ENCODE peak calls at places on chromosome 20, in six cellular contexts. Q, X, M, B, G and F are unnamed samples. For H3K4me1, the result is how much of the 10 kb centered on the place peaks cover.

GRCh38 chr20:10282930-10283556 is 64.4 kb downstream of the SNAP25 start:
- DNase-seq in Q (no peak), B (no peak), X (no peak), G (no peak), M (no peak), F (no peak)

GRCh38 chr20:19415786-19416185 is 203.3 kb downstream of the SLC24A3 start:
- DNase-seq in X (no peak), B (no peak), Q (no peak), G (no peak), M (no peak), F (no peak)

GRCh38 chr20:24630486-24631172 is 161.2 kb downstream of the SYNDIG1 start:
- DNase-seq in G (no peak), B (no peak), X (no peak), Q (no peak), M (no peak), F (no peak)

GRCh38 chr20:6269163-6269873 is 146.5 kb upstream of the FERMT1 start:
- DNase-seq in B (no peak), G (no peak), Q (peak), M (no peak), X (no peak), F (no peak)

GRCh38 chr20:60063739-60064138 is 105.5 kb downstream of the CDH26 start:
- DNase-seq in X (no peak), G (no peak), M (no peak), B (no peak), Q (no peak), F (no peak)

GRCh38 chr20:46967647-46968046 is 73.0 kb downstream of the EYA2 start:
- DNase-seq in Q (no peak), B (no peak), M (no peak), G (no peak), X (no peak), F (no peak)

GRCh38 chr20:35092524-35093244 is at the start of gene TRPC4AP:
- DNase-seq in Q (peak), X (peak), B (peak), G (peak), M (peak), F (peak)

GRCh38 chr20:17936791-17937687 is 31.6 kb downstream of the SNX5 start:
- DNase-seq in X (no peak), B (peak), M (no peak), Q (peak), G (no peak), F (no peak)

GRCh38 chr20:1376453-1377270 is 16.2 kb downstream of the FKBP1A start:
- DNase-seq in G (no peak), B (no peak), M (no peak), X (no peak), Q (no peak), F (no peak)

GRCh38 chr20:41135187-41135887 is 2.0 kb upstream of the PLCG1 start:
- DNase-seq in M (peak), X (no peak), B (no peak), Q (peak), G (no peak), F (peak)

GRCh38 chr20:24650091-24650490 is 180.7 kb downstream of the SYNDIG1 start:
- DNase-seq in G (no peak), X (no peak), M (no peak), B (no peak), Q (peak), F (no peak)

GRCh38 chr20:58719971-58720371 is 27.4 kb downstream of the NPEPL1 start:
- DNase-seq in G (no peak), Q (no peak), B (no peak), M (no peak), X (peak), F (no peak)

GRCh38 chr20:48738399-48739304 is 89.1 kb downstream of the PREX1 start:
- DNase-seq in G (no peak), B (no peak), X (no peak), Q (no peak), M (no peak), F (no peak)

GRCh38 chr20:17658648-17658993 is 23.4 kb downstream of the RRBP1 start:
- DNase-seq in X (no peak), B (no peak), M (no peak), G (no peak), Q (no peak), F (no peak)

GRCh38 chr20:51042064-51042463 is 19.2 kb upstream of the KCNG1 start:
- DNase-seq in G (no peak), B (no peak), M (no peak), X (no peak), Q (no peak), F (no peak)

GRCh38 chr20:34875657-34876160 is 703 bp upstream of the ACSS2 start:
- DNase-seq in M (no peak), G (no peak), Q (no peak), X (no peak), B (no peak), F (no peak)

GRCh38 chr20:58709703-58710039 is 17.1 kb downstream of the NPEPL1 start:
- DNase-seq in X (no peak), Q (no peak), G (no peak), M (no peak), B (peak), F (no peak)

GRCh38 chr20:41348430-41349172 is 8.0 kb downstream of the LPIN3 start:
- DNase-seq in G (no peak), M (no peak), X (no peak), Q (no peak), B (no peak), F (no peak)

GRCh38 chr20:41174782-41175181 is 37.4 kb downstream of the PLCG1 start:
- DNase-seq in X (no peak), M (no peak), B (no peak), Q (peak), G (no peak), F (no peak)

GRCh38 chr20:15867899-15868298 is 705.3 kb downstream of the KIF16B start:
- DNase-seq in B (no peak), X (no peak), G (no peak), Q (no peak), M (no peak), F (no peak)

DNA sequence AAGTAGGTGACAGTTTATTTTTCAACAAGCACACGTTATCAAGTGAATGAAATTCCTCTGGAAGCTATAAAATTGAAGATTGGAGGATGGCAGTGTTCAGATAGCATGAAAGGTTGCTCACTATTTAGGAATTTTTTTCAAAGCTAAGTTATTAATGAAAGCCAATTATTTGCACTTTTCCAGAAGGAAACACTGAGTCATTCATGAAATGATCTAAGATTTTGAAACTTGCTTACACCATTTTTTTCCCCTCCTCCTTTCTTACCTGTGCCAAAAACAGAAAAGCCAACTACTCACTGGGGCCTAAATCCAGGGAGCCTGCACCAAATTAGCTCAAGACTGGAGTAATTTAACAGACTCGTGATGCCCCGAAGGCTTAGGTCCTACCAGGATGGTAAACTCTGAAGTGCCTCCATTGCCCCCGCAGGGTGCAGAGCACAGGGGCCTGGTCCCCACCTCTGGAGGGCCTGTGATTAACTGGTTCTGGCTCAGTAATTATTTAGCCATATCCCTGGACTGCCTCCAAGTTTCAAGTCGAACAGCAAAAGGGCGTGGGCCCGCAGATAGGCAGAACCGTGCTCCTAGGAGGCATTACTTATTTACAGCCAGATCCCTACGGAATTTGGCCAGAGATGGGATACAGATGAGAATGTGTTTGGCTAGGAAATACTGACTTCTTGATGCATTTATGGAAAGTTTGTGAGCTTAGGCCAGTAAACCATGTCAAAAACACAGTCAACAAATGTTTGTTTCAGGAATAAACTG is 28.0 kb upstream of the ZNF217 start:
- DNase-seq in Q (peak), M (no peak), B (peak), X (no peak), G (no peak), F (no peak)
- H3K4me3 ChIP-seq in Q (no peak), M (no peak), B (no peak), X (no peak), G (no peak), F (no peak)

GRCh38 chr20:63900373-63900772 is 5.4 kb downstream of the DNAJC5 start:
- DNase-seq in M (no peak), Q (no peak), G (no peak), X (no peak), B (no peak), F (no peak)
- H3K4me1 ChIP-seq in M (under half), Q (under half), G (under half), X (under half), B (under half), F (under half)

GRCh38 chr20:43658723-43659419 is 8.0 kb upstream of the MYBL2 start:
- DNase-seq in Q (no peak), B (no peak), X (no peak), M (no peak), G (no peak), F (no peak)
- H3K27ac ChIP-seq in Q (no peak), B (no peak), X (no peak), M (no peak), G (no peak), F (no peak)

DNA sequence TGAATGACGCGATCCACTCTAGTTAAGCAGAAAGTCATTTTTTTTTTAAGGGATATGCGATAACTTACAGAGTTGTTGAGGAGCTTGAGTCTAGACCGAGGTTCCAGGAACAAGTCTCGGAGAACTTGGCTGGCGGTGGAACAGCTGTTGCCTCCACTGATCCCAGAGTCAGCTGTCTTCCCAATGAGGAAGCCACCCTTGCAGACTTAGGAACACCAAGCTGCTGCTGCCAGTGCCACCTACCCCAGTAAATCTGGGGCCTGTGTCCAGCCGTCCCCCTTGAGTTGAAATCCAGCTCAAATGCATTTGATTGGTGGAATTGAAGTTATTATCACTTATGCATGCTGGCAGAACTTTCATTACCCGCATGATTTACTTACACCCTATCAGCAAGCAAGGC is 6.7 kb downstream of the PFDN4 start:
- DNase-seq in B (no peak), M (no peak), Q (no peak), G (no peak), X (no peak), F (no peak)
- H3K4me3 ChIP-seq in B (no peak), M (no peak), Q (no peak), G (no peak), X (no peak), F (no peak)

DNA sequence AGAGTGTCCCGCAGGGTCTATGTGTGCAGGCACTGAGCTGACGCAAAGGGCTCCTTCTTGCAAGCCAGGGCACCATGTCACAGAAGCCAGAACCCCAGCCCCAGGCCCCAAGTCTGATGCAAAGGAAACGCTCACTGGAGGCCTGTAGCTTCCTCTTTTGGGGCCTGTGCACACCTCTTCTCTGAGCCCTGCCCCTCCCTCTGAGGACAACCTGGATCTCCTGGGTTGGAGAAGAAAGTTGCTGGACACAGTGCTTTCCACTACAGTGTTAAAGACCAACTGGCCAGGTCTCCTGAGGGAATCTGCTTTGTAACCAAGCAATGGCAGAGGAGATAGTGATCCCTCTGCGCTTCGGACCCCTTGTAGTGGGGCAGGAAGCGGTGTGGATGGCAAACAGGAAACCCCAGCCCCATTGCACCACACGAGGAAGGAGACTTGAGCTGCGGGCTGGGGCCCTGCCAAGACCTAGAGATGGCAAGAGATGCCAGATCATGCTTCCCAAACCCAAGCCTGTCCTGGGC is 90.0 kb downstream of the PRND start:
- DNase-seq in Q (no peak), B (peak), G (peak), X (peak), M (no peak), F (no peak)
- H3K4me1 ChIP-seq in Q (under half), B (under half), G (under half), X (under half), M (under half), F (under half)

GRCh38 chr20:52675414-52675813 is 296.7 kb upstream of the TSHZ2 start:
- DNase-seq in M (no peak), X (no peak), Q (no peak), G (no peak), B (no peak), F (no peak)
- H3K27ac ChIP-seq in M (no peak), X (no peak), Q (no peak), G (no peak), B (no peak), F (no peak)

GRCh38 chr20:32567384-32568178 is 17.6 kb downstream of the NOL4L start:
- DNase-seq in Q (no peak), M (no peak), B (no peak), G (no peak), X (no peak), F (no peak)

GRCh38 chr20:32570401-32571190 is 14.5 kb downstream of the NOL4L start:
- DNase-seq in G (no peak), B (no peak), M (no peak), X (no peak), Q (peak), F (no peak)

GRCh38 chr20:32569380-32570305 is 15.5 kb downstream of the NOL4L start:
- DNase-seq in B (no peak), M (no peak), G (no peak), Q (no peak), X (peak), F (no peak)

GRCh38 chr20:32566379-32567374 is 18.5 kb downstream of the NOL4L start:
- DNase-seq in B (no peak), Q (no peak), X (no peak), M (no peak), G (no peak), F (no peak)

DNA sequence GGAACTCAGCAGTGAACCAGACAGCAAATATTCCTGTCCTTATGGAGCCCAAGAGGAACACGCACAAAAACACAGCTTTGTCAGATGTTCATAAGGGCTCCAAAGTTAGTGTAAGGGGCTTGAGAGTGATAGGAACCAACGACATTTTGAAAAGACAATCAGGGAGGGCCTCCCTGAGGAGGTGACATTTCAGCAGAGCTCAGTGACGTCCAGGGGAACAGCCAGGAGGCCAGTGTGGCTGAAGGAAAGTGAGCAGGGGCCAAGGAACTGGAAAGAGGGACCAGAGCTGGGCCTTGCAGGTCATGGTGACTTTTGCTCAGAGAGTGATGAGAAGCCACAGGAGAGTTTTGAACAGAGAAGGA is 16.1 kb downstream of the NOL4L start:
- DNase-seq in B (no peak), M (no peak), X (no peak), G (no peak), Q (no peak), F (no peak)
- H3K4me3 ChIP-seq in B (no peak), M (no peak), X (no peak), G (no peak), Q (no peak), F (no peak)

DNA sequence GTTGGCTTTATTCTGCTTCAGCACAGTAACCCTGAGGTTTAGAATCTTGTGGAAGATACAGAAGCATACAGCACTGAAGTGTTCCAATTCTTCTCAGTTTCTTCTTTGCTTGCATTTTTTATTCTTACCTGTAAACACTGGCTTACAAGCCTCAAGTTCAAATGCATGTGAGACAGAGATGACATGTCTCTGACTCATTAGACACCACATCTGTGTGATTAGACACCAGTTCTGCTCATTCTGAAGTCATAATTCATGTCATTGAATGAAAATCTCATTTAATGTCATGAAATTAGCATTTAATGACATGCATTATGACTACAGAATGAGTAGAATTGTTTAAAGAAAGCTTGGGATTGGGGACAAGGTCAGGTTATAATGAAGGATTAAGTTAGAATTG is 5.8 kb downstream of the GZF1 start:
- DNase-seq in G (no peak), M (no peak), B (no peak), X (no peak), Q (no peak), F (no peak)
- H3K4me1 ChIP-seq in G (under half), M (under half), B (under half), X (under half), Q (under half), F (under half)

GRCh38 chr20:38827770-38828281 is 22.3 kb downstream of the PPP1R16B start:
- DNase-seq in Q (peak), B (no peak), G (no peak), X (no peak), M (no peak), F (no peak)

GRCh38 chr20:38831049-38831691 is 25.7 kb downstream of the PPP1R16B start:
- DNase-seq in Q (no peak), B (no peak), X (no peak), M (no peak), G (no peak), F (no peak)

GRCh38 chr20:38830356-38830755 is 24.9 kb downstream of the PPP1R16B start:
- DNase-seq in B (no peak), G (no peak), Q (no peak), M (no peak), X (no peak), F (no peak)

GRCh38 chr20:38829296-38829875 is 23.9 kb downstream of the PPP1R16B start:
- DNase-seq in B (no peak), Q (no peak), M (no peak), G (no peak), X (no peak), F (no peak)

DNA sequence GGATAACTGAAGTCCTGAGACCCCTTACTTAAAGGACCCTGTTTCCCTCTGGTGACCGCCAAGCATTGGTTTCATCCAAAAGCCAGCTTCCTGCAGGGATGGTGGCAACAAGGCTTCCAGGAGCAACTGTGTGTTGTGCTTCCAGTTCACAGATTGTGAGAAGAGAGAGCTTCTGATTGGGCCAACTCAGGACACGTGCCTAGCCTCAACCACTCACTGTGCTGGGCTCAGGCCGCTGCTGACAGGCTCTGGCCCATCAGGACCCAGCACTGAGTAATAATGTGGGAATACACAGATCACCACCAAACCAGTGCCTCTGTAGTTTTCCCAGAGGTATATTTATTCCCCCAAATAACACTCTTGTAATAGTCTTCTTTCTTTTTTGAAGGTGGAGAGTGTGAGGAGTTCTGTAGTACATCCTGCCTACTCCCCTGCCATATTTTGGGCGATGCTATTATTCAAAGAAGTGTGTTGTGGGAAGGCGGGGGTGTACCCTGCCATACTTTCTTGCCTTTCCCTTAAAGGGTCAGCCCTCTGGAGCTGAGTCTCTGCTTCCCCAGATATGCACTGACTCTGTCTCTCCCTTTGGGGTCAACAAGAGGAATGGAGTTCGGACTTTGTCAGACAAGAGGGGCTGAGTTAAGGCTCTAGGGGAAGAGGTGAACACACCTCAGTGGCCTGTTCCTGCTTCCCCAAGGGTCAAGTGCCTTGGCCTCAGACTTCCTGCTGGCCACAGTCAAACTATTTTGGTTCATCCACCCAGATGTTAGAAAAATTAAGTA is 23.2 kb downstream of the PPP1R16B start:
- DNase-seq in M (no peak), Q (no peak), X (no peak), B (no peak), G (no peak), F (no peak)
- H3K27ac ChIP-seq in M (no peak), Q (no peak), X (peak), B (peak), G (no peak), F (no peak)

DNA sequence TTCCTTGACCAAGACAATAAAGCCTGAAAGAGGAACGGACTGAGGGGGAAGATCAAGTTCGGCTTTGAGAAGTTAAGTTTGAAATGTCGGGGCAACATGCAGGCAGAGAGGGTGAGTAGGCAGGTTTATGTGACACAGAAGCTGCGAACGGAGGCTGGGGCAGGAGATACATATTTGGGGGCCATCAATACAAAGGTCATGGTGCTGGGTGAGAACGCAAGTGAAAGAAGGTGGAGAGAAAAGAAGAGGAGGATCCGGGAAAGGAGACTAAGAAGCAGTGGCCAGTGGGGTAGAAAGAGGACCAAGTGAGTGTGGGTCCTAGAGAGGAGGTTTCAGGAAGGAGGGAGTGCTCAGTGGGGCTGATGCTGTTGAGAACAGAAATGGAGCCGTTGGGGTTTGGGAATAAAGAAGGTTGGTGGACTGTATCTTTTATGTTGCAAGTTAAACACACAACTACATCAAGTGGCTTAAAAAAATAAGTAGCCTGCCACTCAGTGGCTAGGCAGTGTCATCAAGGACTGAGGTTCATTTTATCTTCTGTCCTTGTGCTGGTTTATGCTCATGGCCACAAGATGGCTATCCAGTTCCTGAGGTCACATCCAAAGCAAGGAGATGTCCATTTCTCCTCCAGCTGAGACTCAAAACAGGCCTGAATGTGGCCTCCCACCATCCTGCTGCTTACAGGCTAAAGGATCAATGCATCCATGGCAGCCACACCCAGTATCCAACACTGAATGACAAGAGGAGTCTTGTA is 1.7 kb upstream of the BLCAP start:
- DNase-seq in M (no peak), G (no peak), Q (no peak), X (no peak), B (no peak), F (no peak)
- H3K4me3 ChIP-seq in M (peak), G (no peak), Q (no peak), X (no peak), B (no peak), F (no peak)